ENCODE peak calls at places on chromosomes 16 and 17, in nine cellular contexts. C is MM.1S, U is transverse colon, P is IMR-90, T is left lung, H is psoas muscle, K is BJ, O is fibroblast of pulmonary artery, F is coronary artery. X is an unnamed sample.

GRCh38 chr17:17913695-17914332 is 58.4 kb downstream of the TOM1L2 start:
- DNase-seq in O (peak), K (peak), T (peak), P (peak), C (peak), U (peak), H (peak), F (no peak), X (peak)

GRCh38 chr16:85350973-85351372 is 238.7 kb upstream of the CIBAR2 start:
- DNase-seq in K (peak), U (peak), O (peak), F (peak), H (peak), T (peak), C (no peak), P (peak), X (peak)

GRCh38 chr16:2897110-2897509 is 14.1 kb downstream of the FLYWCH2 start:
- DNase-seq in T (no peak), K (no peak), P (peak), C (no peak), O (no peak), F (peak), H (peak), U (no peak), X (peak)

GRCh38 chr16:75695708-75696107 is 5.6 kb downstream of the DUXB start:
- DNase-seq in T (no peak), H (no peak), C (no peak), U (no peak), K (no peak), P (no peak), F (no peak), O (no peak), X (no peak)

GRCh38 chr17:35241520-35241919 is 1.4 kb upstream of the SLFN5 start:
- DNase-seq in U (no peak), H (peak), C (no peak), O (no peak), T (peak), P (no peak), F (no peak), K (no peak), X (no peak)

GRCh38 chr17:39527220-39527813 is 66.0 kb downstream of the CDK12 start:
- DNase-seq in P (no peak), F (no peak), T (no peak), H (no peak), K (no peak), U (no peak), C (peak), O (peak), X (peak)

GRCh38 chr16:56950881-56951771 is 10.6 kb upstream of the CETP start:
- DNase-seq in C (peak), U (peak), F (no peak), H (no peak), O (peak), T (no peak), K (no peak), P (peak), X (peak)

GRCh38 chr16:67563708-67564468 is 1.6 kb downstream of the CTCF start:
- DNase-seq in U (peak), C (peak), K (no peak), O (peak), F (no peak), T (no peak), H (peak), P (peak), X (peak)

GRCh38 chr17:17356149-17356930 is 53.2 kb downstream of the NT5M start:
- DNase-seq in O (peak), P (peak), U (peak), T (no peak), K (no peak), F (peak), C (peak), H (peak), X (peak)

GRCh38 chr17:80124351-80124981 is 22.5 kb downstream of the EIF4A3 start:
- DNase-seq in U (no peak), F (no peak), T (no peak), H (no peak), P (peak), K (no peak), C (no peak), O (peak), X (peak)

GRCh38 chr16:86324320-86324719 is 186.0 kb upstream of the FOXF1 start:
- DNase-seq in T (no peak), P (no peak), H (no peak), C (no peak), O (no peak), K (no peak), F (no peak), U (no peak), X (no peak)

GRCh38 chr16:11743308-11744074 is 834 bp upstream of the TXNDC11 start:
- DNase-seq in K (no peak), T (no peak), F (peak), H (peak), P (peak), O (peak), C (no peak), U (peak), X (peak)

GRCh38 chr17:75684924-75685323 is 17.8 kb downstream of the SAP30BP start:
- DNase-seq in O (no peak), T (no peak), C (no peak), P (no peak), F (no peak), H (no peak), U (peak), K (peak), X (peak)

GRCh38 chr16:63655846-63656245 is 1466.0 kb downstream of the CDH11 start:
- DNase-seq in T (no peak), K (no peak), F (no peak), O (no peak), U (no peak), P (no peak), C (no peak), H (no peak), X (no peak)

GRCh38 chr17:34840758-34841157 is 120.5 kb downstream of the CCT6B start:
- DNase-seq in H (no peak), C (peak), P (no peak), O (no peak), U (no peak), T (no peak), F (no peak), K (no peak), X (no peak)

GRCh38 chr17:66747561-66748275 is 87.2 kb upstream of the CACNG5 start:
- DNase-seq in K (no peak), F (no peak), C (no peak), H (no peak), U (no peak), O (peak), T (peak), P (peak), X (peak)

GRCh38 chr17:17051791-17052461 is 9.7 kb downstream of the MPRIP start:
- DNase-seq in U (peak), C (no peak), T (no peak), H (peak), O (no peak), P (peak), F (peak), K (no peak), X (no peak)

GRCh38 chr17:2995362-2995761 is 68.0 kb downstream of the OR1D5 start:
- DNase-seq in U (no peak), C (no peak), H (peak), K (no peak), O (no peak), P (no peak), T (peak), F (no peak), X (no peak)

DNA sequence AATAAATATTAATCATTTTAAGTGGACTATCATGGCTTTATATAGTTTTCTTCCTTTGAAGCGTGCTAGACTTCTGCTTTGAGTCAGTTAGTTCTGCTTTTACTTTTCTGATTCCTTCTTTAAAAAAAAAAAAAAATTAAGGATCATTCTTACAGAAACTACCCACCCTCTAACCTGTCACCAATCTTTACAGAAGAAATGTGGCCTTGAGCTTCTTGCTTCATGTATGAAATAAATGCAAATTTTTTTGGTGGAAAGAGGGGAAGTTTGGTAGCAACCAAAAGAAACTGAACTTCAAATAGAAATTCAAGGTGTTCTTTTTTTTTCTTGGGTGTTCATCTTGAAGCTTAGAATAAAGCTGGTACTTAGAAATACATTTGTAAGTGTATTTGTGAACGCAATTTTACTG is 2.2 kb downstream of the EVI2A start:
- DNase-seq in T (no peak), F (no peak), O (no peak), C (peak), K (no peak), H (no peak), P (no peak), U (no peak), X (no peak)
- H3K4me3 ChIP-seq in T (no peak), F (no peak), O (no peak), C (peak), K (no peak), H (peak), P (no peak), U (peak), X (no peak)

GRCh38 chr17:46061435-46061834 is 62.4 kb downstream of the STH start:
- DNase-seq in K (no peak), H (no peak), U (no peak), C (no peak), O (peak), P (no peak), T (no peak), F (no peak), X (peak)
- TF ChIP-seq CTCF in K (peak), H (peak), U (peak), C (peak), O (peak), P (peak), T (peak), F (no peak), X (peak)

GRCh38 chr16:14300631-14301149 is 229.6 kb downstream of the MRTFB start:
- DNase-seq in P (peak), U (peak), F (peak), O (peak), C (peak), T (no peak), K (no peak), H (peak), X (peak)

GRCh38 chr16:14296663-14297062 is 225.5 kb downstream of the MRTFB start:
- DNase-seq in T (no peak), F (no peak), O (no peak), K (no peak), H (no peak), P (no peak), C (no peak), U (no peak), X (no peak)

GRCh38 chr16:14301150-14302030 is 230.3 kb downstream of the MRTFB start:
- DNase-seq in C (peak), H (peak), P (no peak), K (no peak), F (no peak), U (peak), O (no peak), T (no peak), X (no peak)

GRCh38 chr16:14302031-14302398 is 230.9 kb downstream of the MRTFB start:
- DNase-seq in F (peak), P (peak), U (peak), K (no peak), C (peak), T (peak), O (peak), H (peak), X (peak)

DNA sequence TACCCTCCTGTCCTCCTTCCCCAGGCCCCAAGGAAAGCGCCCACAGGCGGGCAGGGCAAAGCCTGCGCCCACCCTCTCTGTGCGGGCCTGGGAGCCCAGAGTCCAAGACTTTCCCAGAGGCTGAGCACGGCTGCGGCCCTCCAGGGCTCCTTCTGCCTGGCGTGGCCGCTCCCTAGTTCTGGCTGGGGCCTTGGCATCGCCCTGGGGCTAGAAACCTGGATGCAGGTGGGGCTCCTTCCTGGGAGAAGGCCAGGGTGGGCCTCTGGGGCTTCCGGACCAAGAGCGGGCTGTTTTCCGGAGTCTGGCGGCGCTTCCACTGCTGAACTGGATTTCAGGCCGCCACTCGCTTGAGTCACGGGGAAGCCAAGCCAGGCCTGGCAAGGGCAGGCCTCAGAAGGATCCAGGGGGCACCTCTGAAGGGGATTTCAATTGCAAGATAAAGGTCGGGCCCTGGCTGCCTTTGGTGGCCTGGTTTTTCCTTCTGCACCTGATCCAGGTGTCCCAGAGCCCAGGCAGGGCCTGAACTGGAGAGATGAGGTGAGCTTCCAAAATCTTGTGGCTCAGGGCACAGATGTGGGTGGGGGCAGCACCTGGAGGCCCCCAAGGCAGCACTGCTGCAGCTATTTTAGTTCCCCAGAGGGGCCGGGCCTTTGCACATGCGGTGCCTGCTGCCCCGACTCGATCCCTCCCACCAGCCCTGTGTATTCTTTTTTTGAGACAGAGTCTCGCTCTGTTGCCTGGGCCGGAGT is 227.4 kb downstream of the MRTFB start:
- DNase-seq in O (no peak), P (no peak), T (no peak), U (no peak), F (no peak), K (no peak), H (no peak), C (no peak), X (no peak)
- H3K4me3 ChIP-seq in O (no peak), P (no peak), T (no peak), U (no peak), F (no peak), K (no peak), H (no peak), C (no peak), X (no peak)

GRCh38 chr16:89994389-89994720 is 24.9 kb downstream of the DBNDD1 start:
- DNase-seq in C (no peak), U (no peak), K (no peak), O (no peak), P (no peak), H (peak), T (peak), F (no peak), X (no peak)

GRCh38 chr16:89993377-89993776 is 25.9 kb downstream of the DBNDD1 start:
- DNase-seq in F (no peak), C (no peak), O (no peak), K (no peak), H (peak), P (no peak), T (peak), U (no peak), X (no peak)

GRCh38 chr16:89993971-89994370 is 25.3 kb downstream of the DBNDD1 start:
- DNase-seq in F (no peak), K (no peak), H (no peak), C (no peak), O (no peak), P (no peak), T (peak), U (no peak), X (no peak)

GRCh38 chr16:89999831-90000574 is 19.3 kb downstream of the DBNDD1 start:
- DNase-seq in O (no peak), F (no peak), K (no peak), P (no peak), U (no peak), C (no peak), T (peak), H (peak), X (no peak)

GRCh38 chr16:89996178-89996489 is 23.1 kb downstream of the DBNDD1 start:
- DNase-seq in K (no peak), O (no peak), C (no peak), U (no peak), F (no peak), P (no peak), T (no peak), H (no peak), X (no peak)
- TF ChIP-seq CTCF in K (no peak), O (no peak), C (no peak), U (no peak), F (no peak), P (no peak), T (no peak), H (no peak), X (no peak)

DNA sequence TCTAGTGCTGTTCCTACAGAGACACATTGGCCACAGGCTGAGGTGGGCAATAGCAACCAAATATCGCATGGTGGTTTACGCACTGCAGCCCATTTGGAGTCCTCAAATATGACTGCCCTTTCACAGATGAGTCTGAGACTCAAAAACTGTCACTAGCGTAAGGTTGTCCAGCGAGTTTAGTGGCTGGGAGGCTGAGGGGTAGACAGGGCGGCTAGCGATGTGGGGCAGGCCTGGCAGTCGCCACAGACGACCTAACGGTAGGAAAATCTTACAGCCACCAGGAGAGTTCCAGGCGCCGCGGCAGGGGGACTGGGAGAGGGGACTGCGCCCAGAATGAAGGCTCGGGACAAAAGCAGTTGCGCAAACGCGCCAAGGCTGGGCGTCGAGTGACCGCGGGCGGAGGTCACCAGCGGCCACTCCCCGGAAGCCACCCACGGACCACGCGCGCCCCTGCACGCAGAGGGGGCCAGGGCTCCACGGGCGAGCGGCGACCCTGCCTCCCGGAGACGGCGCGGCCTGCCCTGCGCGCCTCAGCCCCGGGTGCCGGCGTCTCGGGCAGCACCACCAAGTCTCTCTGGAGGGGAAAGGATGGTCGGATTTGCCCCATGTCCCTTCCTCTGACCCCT is 699 bp upstream of the MAP1LC3B start:
- DNase-seq in F (no peak), C (no peak), K (no peak), T (peak), P (no peak), H (peak), O (peak), U (peak), X (peak)
- H3K4me3 ChIP-seq in F (peak), C (peak), K (peak), T (peak), P (peak), H (peak), O (peak), U (peak), X (peak)

X was measured in cardiac fibroblast.